ENCODE peak calls at places on chromosomes 2 and 18, in five cellular contexts. U is Right ventricle myocardium superior; D is SK-N-SH treated with all-trans-retinoic acid at 6 μM for 48 hours; C is stimulated activated naive CD8-positive, alpha-beta T cell treated with anti-CD3 and anti-CD28 coated beads, Interleukin-15, Interleukin-2, amounts not matched to agents 100 U/mL and 50 U/mL, for 24 hours; K is activated T-cell treated with anti-CD3 and anti-CD28 coated beads, Interleukin-2, amount 50 U/mL, for 4 hours. S is an unnamed sample.

GRCh38 chr18:63317556-63317946 is 2.0 kb downstream of the BCL2 start:
- ATAC-seq in U (no peak), D (no peak), C (no peak), K (no peak), S (no peak)

GRCh38 chr18:31557446-31557845 is 34.2 kb upstream of the TTR start:
- ATAC-seq in U (no peak), D (no peak), C (no peak), K (no peak), S (peak; percentile 29)

GRCh38 chr2:217685255-217685605 is 317.6 kb downstream of the TNS1 start:
- ATAC-seq in U (peak; percentile 92), D (no peak), C (no peak), K (no peak), S (no peak)

GRCh38 chr18:13407484-13407883 is 188.9 kb downstream of the LDLRAD4 start:
- ATAC-seq in U (no peak), D (no peak), C (no peak), K (no peak), S (no peak)

GRCh38 chr2:232757905-232758304 is 18.5 kb downstream of the KCNJ13 start:
- ATAC-seq in U (no peak), D (no peak), C (no peak), K (peak; percentile 58), S (peak; percentile 34)

GRCh38 chr18:23141022-23141999 is 6.0 kb downstream of the CABLES1 start:
- ATAC-seq in U (no peak), D (peak; percentile 50), C (no peak), K (no peak), S (no peak)

GRCh38 chr2:172329404-172330059 is 97.9 kb upstream of the ITGA6 start:
- ATAC-seq in U (peak; percentile 49), D (no peak), C (no peak), K (no peak), S (no peak)

GRCh38 chr2:235556086-235556485 is 62.2 kb downstream of the AGAP1 start:
- ATAC-seq in U (no peak), D (no peak), C (no peak), K (no peak), S (no peak)

GRCh38 chr2:237791977-237792727 is 6.4 kb upstream of the RBM44 start:
- ATAC-seq in U (no peak), D (peak; percentile 62), C (no peak), K (no peak), S (no peak)

GRCh38 chr2:187834787-187835186 is 280.6 kb upstream of the TFPI start:
- ATAC-seq in U (no peak), D (no peak), C (no peak), K (no peak), S (no peak)

GRCh38 chr2:133817680-133818566 is 249.7 kb upstream of the NCKAP5 start:
- ATAC-seq in U (no peak), D (peak; percentile 92), C (no peak), K (no peak), S (no peak)

GRCh38 chr2:179106342-179107178 is 56.6 kb upstream of the CCDC141 start:
- ATAC-seq in U (peak; percentile 75), D (peak; percentile 86), C (peak; percentile 54), K (peak; percentile 49), S (peak; percentile 54)

S was measured in activated T-helper 17 cell treated with anti-CD3 and anti-CD28 coated beads, Interleukin-2, amount 50 U/mL, for 72 hours.